ENCODE peak calls at places on chromosomes 7 and 10, in six cellular contexts. M is heart left ventricle, L is tibial nerve, Q is fibroblast of pulmonary artery, O is DND-41, B is endothelial cell. R is an unnamed sample.

GRCh38 chr7:37285701-37286475 is 162.8 kb downstream of the ELMO1 start:
- DNase-seq in M (peak), L (no peak), Q (peak), O (peak), B (no peak), R (no peak)

GRCh38 chr7:127594490-127594889 is 954 bp downstream of the FSCN3 start:
- DNase-seq in M (no peak), L (no peak), Q (no peak), O (no peak), B (no peak), R (peak)

GRCh38 chr10:91105269-91105668 is 115.2 kb upstream of the PCGF5 start:
- DNase-seq in M (no peak), L (no peak), Q (no peak), O (no peak), B (no peak), R (no peak)

GRCh38 chr10:6583447-6583846 is 3.4 kb upstream of the PRKCQ start:
- DNase-seq in M (no peak), L (no peak), Q (no peak), O (peak), B (peak), R (no peak)

GRCh38 chr10:12448729-12449391 is 99.5 kb downstream of the CAMK1D start:
- DNase-seq in M (no peak), L (peak), Q (peak), O (peak), B (no peak), R (peak)

GRCh38 chr7:40329601-40330153 is 194.9 kb downstream of the SUGCT start:
- DNase-seq in M (no peak), L (no peak), Q (peak), O (no peak), B (no peak), R (no peak)

GRCh38 chr7:134660242-134660785 is 13.7 kb downstream of the BPGM start:
- DNase-seq in M (no peak), L (no peak), Q (no peak), O (no peak), B (no peak), R (no peak)

GRCh38 chr7:92044940-92045339 is 89.3 kb downstream of the CYP51A1 start:
- DNase-seq in M (no peak), L (no peak), Q (no peak), O (no peak), B (no peak), R (no peak)

GRCh38 chr10:31526681-31527080 is 207.7 kb downstream of the ZEB1 start:
- DNase-seq in M (no peak), L (no peak), Q (peak), O (no peak), B (peak), R (peak)

GRCh38 chr10:117374506-117375359 is 507 bp downstream of the PDZD8 start:
- DNase-seq in M (peak), L (no peak), Q (peak), O (no peak), B (peak), R (peak)

GRCh38 chr7:20199015-20199737 is 18.0 kb downstream of the MACC1 start:
- DNase-seq in M (peak), L (peak), Q (peak), O (no peak), B (no peak), R (peak)

DNA sequence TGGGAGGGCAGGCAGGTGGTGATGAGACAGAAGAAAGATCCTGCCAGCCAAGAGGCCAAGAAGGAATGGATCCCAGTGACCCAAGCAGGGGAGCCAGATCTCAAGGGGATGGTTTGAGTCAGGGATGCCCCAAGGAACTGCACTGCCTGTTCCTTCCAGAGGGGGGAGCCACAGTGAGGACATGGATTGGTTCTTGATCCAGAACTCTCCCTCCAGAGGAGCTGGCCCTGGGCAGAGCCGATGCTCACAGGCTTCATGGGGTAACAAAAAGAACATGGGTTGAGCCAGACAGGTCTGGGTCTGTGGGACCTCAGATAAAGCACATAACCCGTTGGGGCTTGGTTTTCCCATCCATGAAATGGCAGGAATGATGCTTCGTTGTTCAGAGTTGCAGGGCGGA is 4.6 kb upstream of the DENND2A start:
- DNase-seq in M (no peak), L (no peak), Q (no peak), O (no peak), B (peak), R (no peak)
- TF ChIP-seq CTCF in M (peak), L (no peak), Q (peak), O (peak), B (peak), R (peak)

GRCh38 chr7:157300406-157300770 is 36.4 kb upstream of the DNAJB6 start:
- DNase-seq in M (no peak), L (no peak), Q (no peak), O (peak), B (no peak), R (no peak)

GRCh38 chr7:157302314-157302711 is 34.5 kb upstream of the DNAJB6 start:
- DNase-seq in M (peak), L (peak), Q (no peak), O (peak), B (no peak), R (peak)

GRCh38 chr7:157299317-157299612 is 37.5 kb upstream of the DNAJB6 start:
- DNase-seq in M (no peak), L (no peak), Q (no peak), O (no peak), B (no peak), R (no peak)

GRCh38 chr7:157297071-157297638 is 39.6 kb upstream of the DNAJB6 start:
- DNase-seq in M (no peak), L (no peak), Q (no peak), O (no peak), B (no peak), R (no peak)

DNA sequence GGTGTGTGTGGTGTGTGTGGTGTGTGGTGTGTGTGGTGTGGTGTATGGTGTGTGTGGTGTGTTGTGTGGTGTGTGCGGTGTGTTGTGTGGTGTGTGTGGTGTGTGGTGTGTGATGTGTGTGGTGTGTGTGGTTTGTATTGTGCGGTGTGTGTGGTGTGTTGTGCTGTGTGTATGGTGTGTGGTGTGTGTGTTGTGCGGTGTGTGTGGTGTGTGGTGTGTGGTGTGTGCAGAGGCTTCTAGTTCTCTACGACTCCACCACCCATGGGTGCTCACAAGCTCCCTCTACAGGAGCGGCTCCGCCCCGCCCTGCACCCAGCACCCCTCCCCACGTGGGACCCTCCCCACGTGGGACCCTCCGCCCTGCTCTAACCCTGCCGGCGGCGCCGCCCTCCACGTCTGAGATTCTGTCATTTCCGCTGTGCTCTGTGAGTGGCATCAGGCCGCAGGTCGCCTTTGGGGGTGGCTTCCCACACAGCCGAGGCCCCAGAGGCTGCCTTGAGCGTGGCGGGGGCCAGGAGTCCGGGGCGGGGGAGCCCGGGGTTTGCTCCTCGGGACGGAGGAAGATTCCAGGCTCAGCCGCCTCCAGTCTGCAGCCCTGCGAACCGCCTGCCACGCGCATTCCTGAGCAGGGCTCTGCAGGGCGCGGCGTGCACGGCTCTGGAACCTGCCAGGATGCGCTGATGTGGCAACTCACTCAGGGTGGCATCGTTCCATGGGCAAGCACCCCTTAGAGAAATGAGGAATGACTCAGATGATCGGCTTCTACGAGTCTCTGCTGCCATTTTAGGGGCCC is 37.0 kb upstream of the DNAJB6 start:
- DNase-seq in M (no peak), L (no peak), Q (no peak), O (peak), B (no peak), R (peak)
- TF ChIP-seq CTCF in M (no peak), L (no peak), Q (no peak), O (peak), B (no peak), R (no peak)

DNA sequence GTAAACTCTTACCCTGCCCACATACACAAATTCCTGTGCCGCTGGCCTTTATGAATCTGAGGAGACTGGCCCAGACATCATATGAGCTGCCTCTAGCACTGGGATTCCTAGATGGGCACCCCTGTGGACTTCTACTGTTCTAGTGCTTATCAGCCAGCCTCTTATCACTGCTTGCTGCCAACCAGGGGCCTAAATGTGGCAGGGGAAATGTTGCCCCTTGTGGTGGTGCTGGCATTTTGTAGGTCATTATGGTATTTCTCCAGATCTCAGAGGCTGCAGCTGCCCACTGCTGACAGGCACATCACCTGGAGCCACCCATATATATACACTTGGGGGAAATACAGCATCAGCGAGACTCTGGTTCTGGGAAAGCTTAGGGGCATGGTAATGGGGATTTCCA is 5.4 kb downstream of the SFR1 start:
- DNase-seq in M (no peak), L (no peak), Q (no peak), O (peak), B (no peak), R (no peak)
- TF ChIP-seq CTCF in M (peak), L (no peak), Q (peak), O (peak), B (peak), R (no peak)

GRCh38 chr7:139321071-139321745 is 19.9 kb upstream of the FMC1 start:
- DNase-seq in M (no peak), L (no peak), Q (peak), O (no peak), B (no peak), R (no peak)
- TF ChIP-seq CTCF in M (no peak), L (no peak), Q (peak), O (peak), B (no peak), R (peak)

GRCh38 chr10:122204691-122205489 is 66.2 kb upstream of the BTBD16 start:
- DNase-seq in M (no peak), L (no peak), Q (no peak), O (no peak), B (no peak), R (no peak)
- TF ChIP-seq CTCF in M (no peak), L (no peak), Q (no peak), O (no peak), B (no peak), R (no peak)

GRCh38 chr10:63672491-63672890 is 151.3 kb downstream of the REEP3 start:
- DNase-seq in M (no peak), L (no peak), Q (no peak), O (no peak), B (no peak), R (no peak)

GRCh38 chr10:63673246-63673645 is 152.0 kb downstream of the REEP3 start:
- DNase-seq in M (no peak), L (no peak), Q (no peak), O (no peak), B (no peak), R (no peak)

GRCh38 chr10:63670291-63670898 is 149.2 kb downstream of the REEP3 start:
- DNase-seq in M (peak), L (peak), Q (peak), O (no peak), B (no peak), R (no peak)

GRCh38 chr10:63673846-63674245 is 152.6 kb downstream of the REEP3 start:
- DNase-seq in M (no peak), L (no peak), Q (no peak), O (no peak), B (no peak), R (no peak)

DNA sequence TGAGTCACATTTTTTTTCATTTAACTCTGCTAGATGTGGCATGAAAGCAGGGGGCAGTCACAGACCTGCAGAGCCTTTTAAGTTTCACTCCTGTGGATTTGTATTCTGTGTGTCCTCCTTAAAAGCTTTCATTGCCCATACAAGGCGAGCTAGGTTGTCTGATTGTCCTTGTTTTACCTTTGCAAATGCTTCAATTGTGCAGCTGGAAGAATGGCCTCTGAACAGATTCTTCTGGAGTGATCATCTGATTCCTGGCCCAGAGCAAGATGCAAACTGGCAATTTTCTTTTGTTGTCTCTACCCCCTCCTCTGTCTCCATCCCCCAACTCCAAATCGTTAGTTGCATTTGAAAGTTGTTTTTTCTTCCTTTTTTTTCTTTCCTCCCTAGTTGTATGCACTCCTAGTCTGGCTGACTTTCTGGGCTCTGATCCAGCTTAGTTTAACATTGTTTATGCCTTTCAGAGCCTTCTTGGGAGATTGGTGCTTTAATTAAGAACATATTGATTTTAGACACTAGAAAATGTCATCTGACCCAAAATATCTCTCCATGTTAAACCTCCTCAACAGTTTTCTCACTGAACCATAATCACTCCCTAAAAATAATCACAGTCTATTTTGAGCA is 150.2 kb downstream of the REEP3 start:
- DNase-seq in M (no peak), L (no peak), Q (peak), O (no peak), B (no peak), R (no peak)
- TF ChIP-seq CTCF in M (no peak), L (no peak), Q (peak), O (no peak), B (no peak), R (no peak)

R was measured in CD14-positive monocyte.